ENCODE peak calls at places on chromosomes 6 and 20, in six cellular contexts. One of them, this sample, is unnamed.

GRCh38 chr20:2955257-2955950 is 82.1 kb downstream of the PTPRA start:
- DNase-seq in H7: no peak
- DNase-seq in lower lobe of right lung: no peak
- DNase-seq in SJSA1: no peak
- DNase-seq in retinal pigment epithelial cell: no peak
- DNase-seq in H1: no peak
- DNase-seq in this sample: no peak

GRCh38 chr6:35050291-35050987 is 90.7 kb downstream of the TCP11 start:
- DNase-seq in lower lobe of right lung: no peak
- DNase-seq in SJSA1: no peak
- DNase-seq in retinal pigment epithelial cell: no peak
- DNase-seq in H7: no peak
- DNase-seq in H1: no peak
- DNase-seq in this sample: no peak

GRCh38 chr6:30263734-30264133 is 50.5 kb upstream of the TRIM26 start:
- DNase-seq in retinal pigment epithelial cell: no peak
- DNase-seq in SJSA1: peak
- DNase-seq in H7: no peak
- DNase-seq in lower lobe of right lung: no peak
- DNase-seq in H1: no peak
- DNase-seq in this sample: peak

GRCh38 chr6:150969901-150970300 is 104.4 kb downstream of the MTHFD1L start:
- DNase-seq in retinal pigment epithelial cell: no peak
- DNase-seq in H7: no peak
- DNase-seq in SJSA1: no peak
- DNase-seq in H1: no peak
- DNase-seq in lower lobe of right lung: no peak
- DNase-seq in this sample: no peak

GRCh38 chr20:43983359-43983758 is 68.7 kb downstream of the TOX2 start:
- DNase-seq in H1: peak
- DNase-seq in lower lobe of right lung: no peak
- DNase-seq in retinal pigment epithelial cell: no peak
- DNase-seq in H7: peak
- DNase-seq in SJSA1: no peak
- DNase-seq in this sample: no peak

GRCh38 chr20:1225263-1225728 is 548 bp upstream of the RAD21L1 start:
- DNase-seq in lower lobe of right lung: no peak
- DNase-seq in H1: peak
- DNase-seq in retinal pigment epithelial cell: no peak
- DNase-seq in SJSA1: no peak
- DNase-seq in H7: no peak
- DNase-seq in this sample: no peak

GRCh38 chr20:45336530-45337366 is 11.5 kb downstream of the SDC4 start:
- DNase-seq in SJSA1: peak
- DNase-seq in H7: no peak
- DNase-seq in lower lobe of right lung: no peak
- DNase-seq in retinal pigment epithelial cell: no peak
- DNase-seq in H1: no peak
- DNase-seq in this sample: peak

GRCh38 chr6:111653961-111654360 is 48.3 kb upstream of the TRAF3IP2 start:
- DNase-seq in H1: no peak
- DNase-seq in lower lobe of right lung: no peak
- DNase-seq in H7: peak
- DNase-seq in SJSA1: no peak
- DNase-seq in retinal pigment epithelial cell: no peak
- DNase-seq in this sample: no peak

GRCh38 chr20:3898639-3899038 is 9.5 kb downstream of the PANK2 start:
- DNase-seq in retinal pigment epithelial cell: no peak
- DNase-seq in SJSA1: no peak
- DNase-seq in lower lobe of right lung: no peak
- DNase-seq in H7: no peak
- DNase-seq in H1: no peak
- DNase-seq in this sample: no peak

GRCh38 chr6:87825865-87826264 is 123.8 kb upstream of the AKIRIN2 start:
- DNase-seq in retinal pigment epithelial cell: no peak
- DNase-seq in H7: no peak
- DNase-seq in lower lobe of right lung: no peak
- DNase-seq in SJSA1: no peak
- DNase-seq in H1: no peak
- DNase-seq in this sample: no peak

GRCh38 chr6:148824291-148824690 is 77.5 kb downstream of the UST start:
- DNase-seq in lower lobe of right lung: no peak
- DNase-seq in H7: no peak
- DNase-seq in H1: no peak
- DNase-seq in retinal pigment epithelial cell: no peak
- DNase-seq in SJSA1: no peak
- DNase-seq in this sample: no peak

GRCh38 chr20:826695-827323 is 6.7 kb upstream of the FAM110A start:
- DNase-seq in SJSA1: no peak
- DNase-seq in lower lobe of right lung: no peak
- DNase-seq in H1: no peak
- DNase-seq in H7: no peak
- DNase-seq in retinal pigment epithelial cell: no peak
- DNase-seq in this sample: no peak

GRCh38 chr20:18057106-18057993 is at the start of gene OVOL2:
- DNase-seq in lower lobe of right lung: peak
- DNase-seq in SJSA1: no peak
- DNase-seq in H7: peak
- DNase-seq in H1: peak
- DNase-seq in retinal pigment epithelial cell: no peak
- DNase-seq in this sample: no peak

GRCh38 chr6:143427109-143427817 is 23.2 kb downstream of the ADAT2 start:
- DNase-seq in H7: peak
- DNase-seq in lower lobe of right lung: peak
- DNase-seq in retinal pigment epithelial cell: peak
- DNase-seq in H1: peak
- DNase-seq in SJSA1: peak
- DNase-seq in this sample: peak

GRCh38 chr6:107618672-107619071 is 128.8 kb downstream of the SOBP start:
- DNase-seq in H1: no peak
- DNase-seq in lower lobe of right lung: no peak
- DNase-seq in SJSA1: no peak
- DNase-seq in H7: no peak
- DNase-seq in retinal pigment epithelial cell: no peak
- DNase-seq in this sample: no peak

GRCh38 chr6:82909551-82909950 is 156.1 kb downstream of the UBE3D start:
- DNase-seq in SJSA1: no peak
- DNase-seq in lower lobe of right lung: no peak
- DNase-seq in H7: no peak
- DNase-seq in H1: no peak
- DNase-seq in retinal pigment epithelial cell: no peak
- DNase-seq in this sample: peak

GRCh38 chr6:3615391-3616380 is 135.8 kb downstream of the PXDC1 start:
- DNase-seq in H7: no peak
- DNase-seq in retinal pigment epithelial cell: no peak
- DNase-seq in SJSA1: no peak
- DNase-seq in lower lobe of right lung: no peak
- DNase-seq in H1: no peak
- DNase-seq in this sample: no peak

GRCh38 chr6:15363164-15363522 is 117.3 kb downstream of the JARID2 start:
- DNase-seq in SJSA1: no peak
- DNase-seq in retinal pigment epithelial cell: no peak
- DNase-seq in lower lobe of right lung: no peak
- DNase-seq in H7: no peak
- DNase-seq in H1: no peak
- DNase-seq in this sample: no peak

GRCh38 chr6:53335224-53335994 is 13.3 kb downstream of the ELOVL5 start:
- DNase-seq in retinal pigment epithelial cell: no peak
- DNase-seq in SJSA1: no peak
- DNase-seq in H1: no peak
- DNase-seq in lower lobe of right lung: peak
- DNase-seq in H7: no peak
- DNase-seq in this sample: no peak

GRCh38 chr20:31717478-31717946 is 5.2 kb downstream of the BCL2L1 start:
- DNase-seq in H1: no peak
- DNase-seq in SJSA1: no peak
- DNase-seq in lower lobe of right lung: no peak
- DNase-seq in retinal pigment epithelial cell: no peak
- DNase-seq in H7: no peak
- DNase-seq in this sample: no peak

GRCh38 chr20:31720486-31721407 is 1.9 kb downstream of the BCL2L1 start:
- DNase-seq in H1: no peak
- DNase-seq in SJSA1: no peak
- DNase-seq in H7: peak
- DNase-seq in lower lobe of right lung: no peak
- DNase-seq in retinal pigment epithelial cell: no peak
- DNase-seq in this sample: no peak

GRCh38 chr20:31721408-31722332 is 998 bp downstream of the BCL2L1 start:
- DNase-seq in H1: no peak
- DNase-seq in retinal pigment epithelial cell: no peak
- DNase-seq in lower lobe of right lung: peak
- DNase-seq in H7: peak
- DNase-seq in SJSA1: no peak
- DNase-seq in this sample: peak

GRCh38 chr20:31718952-31719643 is 3.6 kb downstream of the BCL2L1 start:
- DNase-seq in H1: no peak
- DNase-seq in retinal pigment epithelial cell: no peak
- DNase-seq in SJSA1: no peak
- DNase-seq in lower lobe of right lung: no peak
- DNase-seq in H7: no peak
- DNase-seq in this sample: no peak

DNA sequence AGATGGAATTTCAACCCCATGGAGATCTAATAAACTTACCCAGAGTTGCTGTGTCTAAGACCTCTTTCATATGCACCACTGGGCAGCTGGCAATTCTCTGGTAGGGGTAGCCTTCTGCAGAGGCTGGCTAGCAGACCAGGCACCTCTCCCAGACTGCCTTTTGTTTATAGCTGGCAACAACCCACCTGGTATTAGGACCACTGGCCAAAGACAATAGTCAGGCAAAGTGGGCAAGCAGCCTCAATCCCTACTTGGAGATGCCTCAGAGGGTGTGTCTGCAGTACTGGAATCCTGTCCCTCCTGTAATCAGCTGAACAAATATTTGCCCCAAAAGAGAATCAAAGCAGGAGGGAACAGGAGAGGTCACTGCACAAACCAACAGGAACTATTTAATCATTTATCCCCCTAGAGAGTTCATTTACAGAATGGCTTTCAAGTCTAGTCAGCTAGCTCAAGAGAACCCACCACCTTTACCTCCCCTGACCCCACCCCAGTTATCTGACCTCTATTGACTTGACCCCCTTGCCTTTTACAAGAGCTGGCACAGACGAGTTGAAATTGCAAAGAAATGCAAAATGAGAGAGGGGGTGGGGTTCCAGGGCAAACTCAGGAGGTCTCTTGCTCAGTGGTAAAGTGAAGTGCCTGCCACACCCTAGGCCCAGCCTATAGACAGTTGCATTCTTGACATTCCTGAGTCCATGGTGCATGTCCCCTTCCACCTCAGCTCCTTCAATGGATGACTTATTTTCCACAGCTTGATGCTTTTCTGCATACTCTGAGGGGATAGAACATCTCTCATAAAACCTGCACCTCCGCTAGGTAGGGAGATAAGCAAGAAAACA is 2.8 kb downstream of the BCL2L1 start:
- DNase-seq in retinal pigment epithelial cell: no peak
- DNase-seq in H7: peak
- DNase-seq in lower lobe of right lung: no peak
- DNase-seq in H1: no peak
- DNase-seq in SJSA1: peak
- DNase-seq in this sample: peak
- H3K4me3 ChIP-seq in retinal pigment epithelial cell: peak
- H3K4me3 ChIP-seq in H7: no peak
- H3K4me3 ChIP-seq in lower lobe of right lung: peak
- H3K4me3 ChIP-seq in H1: peak
- H3K4me3 ChIP-seq in SJSA1: peak
- H3K4me3 ChIP-seq in this sample: peak

GRCh38 chr6:106525111-106525884 is 104.0 kb downstream of the RTN4IP1 start:
- DNase-seq in SJSA1: no peak
- DNase-seq in H1: no peak
- DNase-seq in lower lobe of right lung: no peak
- DNase-seq in H7: no peak
- DNase-seq in retinal pigment epithelial cell: no peak
- DNase-seq in this sample: no peak
- H3K4me3 ChIP-seq in SJSA1: peak
- H3K4me3 ChIP-seq in H1: no peak
- H3K4me3 ChIP-seq in lower lobe of right lung: peak
- H3K4me3 ChIP-seq in H7: no peak
- H3K4me3 ChIP-seq in retinal pigment epithelial cell: no peak
- H3K4me3 ChIP-seq in this sample: no peak

GRCh38 chr20:49677777-49678758 is 35.6 kb downstream of the B4GALT5 start:
- DNase-seq in lower lobe of right lung: no peak
- DNase-seq in H7: no peak
- DNase-seq in H1: no peak
- DNase-seq in retinal pigment epithelial cell: no peak
- DNase-seq in SJSA1: no peak
- DNase-seq in this sample: no peak
- H3K4me3 ChIP-seq in lower lobe of right lung: no peak
- H3K4me3 ChIP-seq in H7: no peak
- H3K4me3 ChIP-seq in H1: no peak
- H3K4me3 ChIP-seq in retinal pigment epithelial cell: no peak
- H3K4me3 ChIP-seq in SJSA1: no peak
- H3K4me3 ChIP-seq in this sample: no peak

GRCh38 chr20:63537525-63538203 is 488 bp upstream of the PTK6 start:
- DNase-seq in lower lobe of right lung: peak
- DNase-seq in retinal pigment epithelial cell: peak
- DNase-seq in H7: peak
- DNase-seq in H1: peak
- DNase-seq in SJSA1: peak
- DNase-seq in this sample: peak

GRCh38 chr20:63536997-63537524 is at the start of gene PTK6:
- DNase-seq in H7: no peak
- DNase-seq in H1: no peak
- DNase-seq in retinal pigment epithelial cell: no peak
- DNase-seq in lower lobe of right lung: peak
- DNase-seq in SJSA1: no peak
- DNase-seq in this sample: no peak

GRCh38 chr20:63534427-63534830 is 2.7 kb downstream of the PTK6 start:
- DNase-seq in lower lobe of right lung: peak
- DNase-seq in H1: peak
- DNase-seq in SJSA1: no peak
- DNase-seq in retinal pigment epithelial cell: no peak
- DNase-seq in H7: peak
- DNase-seq in this sample: no peak

GRCh38 chr20:63534831-63535651 is 2.1 kb downstream of the PTK6 start:
- DNase-seq in lower lobe of right lung: peak
- DNase-seq in H7: no peak
- DNase-seq in retinal pigment epithelial cell: no peak
- DNase-seq in H1: no peak
- DNase-seq in SJSA1: no peak
- DNase-seq in this sample: peak

DNA sequence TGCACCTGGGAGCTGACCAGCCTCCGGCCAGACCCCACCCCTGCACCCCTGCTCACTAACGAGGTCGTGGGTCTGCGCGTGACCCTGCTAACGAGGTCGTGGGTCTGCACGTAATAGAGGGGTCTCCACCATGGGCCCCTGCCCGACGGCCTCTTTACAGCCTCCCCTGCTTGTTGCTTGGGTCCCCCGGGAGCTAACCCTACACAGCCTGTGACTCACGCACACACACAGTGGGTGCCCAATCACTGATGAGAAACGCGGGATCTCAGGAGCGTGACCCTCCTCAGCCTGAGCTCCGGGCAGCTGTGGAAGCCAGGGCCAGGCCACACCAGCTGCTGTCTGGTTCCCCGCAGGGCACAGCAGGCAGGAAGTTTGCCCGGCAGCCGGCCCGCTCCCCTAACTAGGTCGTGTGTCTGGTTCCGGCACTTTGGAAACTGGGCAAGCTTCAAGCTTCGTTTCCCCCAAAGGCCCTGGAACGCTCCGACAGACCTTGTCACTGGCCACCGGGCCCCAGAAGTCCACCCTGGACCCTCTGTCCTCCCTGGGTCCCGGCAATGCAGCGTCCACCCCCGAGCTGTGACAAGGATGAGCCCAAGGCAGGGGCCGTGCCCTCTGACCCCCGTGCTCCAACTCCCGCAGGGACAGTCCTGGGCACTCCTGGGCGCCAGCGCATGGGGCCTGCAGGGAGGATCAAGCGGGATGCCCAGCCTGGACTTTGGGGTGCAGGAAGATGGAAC is 767 bp downstream of the PTK6 start:
- DNase-seq in retinal pigment epithelial cell: no peak
- DNase-seq in H7: no peak
- DNase-seq in lower lobe of right lung: no peak
- DNase-seq in SJSA1: no peak
- DNase-seq in H1: no peak
- DNase-seq in this sample: peak
- H3K4me3 ChIP-seq in retinal pigment epithelial cell: no peak
- H3K4me3 ChIP-seq in H7: no peak
- H3K4me3 ChIP-seq in lower lobe of right lung: peak
- H3K4me3 ChIP-seq in SJSA1: no peak
- H3K4me3 ChIP-seq in H1: no peak
- H3K4me3 ChIP-seq in this sample: no peak

This sample was measured in foreskin fibroblast.